ENCODE peak calls at places on chromosome 9, in six cellular contexts. I, V, H, R, P and U are unnamed samples.
A peak's percentile ranks its signal among the peaks of the same experiment; 100 is the strongest.

GRCh38 chr9:117616436-117616835 is 87.8 kb upstream of the TLR4 start:
- DNase-seq in I (no peak), V (no peak), H (no peak), R (no peak), P (no peak), U (no peak)

GRCh38 chr9:128372188-128372641 is 1.0 kb downstream of the URM1 start:
- DNase-seq in I (no peak), V (no peak), H (no peak), R (no peak), P (peak; percentile 60), U (no peak)

GRCh38 chr9:27629425-27629824 is 56.1 kb upstream of the C9orf72 start:
- DNase-seq in I (no peak), V (no peak), H (no peak), R (no peak), P (no peak), U (no peak)

GRCh38 chr9:105132576-105132975 is 111.9 kb upstream of the SLC44A1 start:
- DNase-seq in I (no peak), V (no peak), H (no peak), R (no peak), P (peak; percentile 55), U (no peak)

GRCh38 chr9:134484479-134484878 is 157.1 kb upstream of the COL5A1 start:
- DNase-seq in I (no peak), V (no peak), H (no peak), R (peak; percentile 55), P (no peak), U (no peak)

GRCh38 chr9:20309209-20309608 is 313.1 kb downstream of the MLLT3 start:
- DNase-seq in I (no peak), V (peak; percentile 24), H (no peak), R (no peak), P (no peak), U (no peak)

GRCh38 chr9:72577212-72577753 is 55.9 kb downstream of the TMC1 start:
- DNase-seq in I (no peak), V (peak; percentile 50), H (peak; percentile 23), R (no peak), P (peak; percentile 93), U (peak; percentile 64)

GRCh38 chr9:81427870-81428269 is 261.5 kb downstream of the TLE1 start:
- DNase-seq in I (no peak), V (no peak), H (no peak), R (no peak), P (no peak), U (no peak)

GRCh38 chr9:104881991-104882555 is 45.9 kb downstream of the ABCA1 start:
- DNase-seq in I (no peak), V (no peak), H (no peak), R (no peak), P (no peak), U (no peak)

GRCh38 chr9:79104216-79104615 is 467.5 kb upstream of the TLE4 start:
- DNase-seq in I (no peak), V (no peak), H (no peak), R (no peak), P (no peak), U (no peak)

GRCh38 chr9:28970241-28970654 is 1397.0 kb upstream of the C9orf72 start:
- DNase-seq in I (no peak), V (no peak), H (no peak), R (no peak), P (no peak), U (no peak)

GRCh38 chr9:117156150-117156688 is 258.6 kb downstream of the ASTN2 start:
- DNase-seq in I (no peak), V (no peak), H (no peak), R (no peak), P (no peak), U (no peak)

GRCh38 chr9:80501635-80502034 is 929.9 kb downstream of the TLE4 start:
- DNase-seq in I (no peak), V (no peak), H (no peak), R (no peak), P (peak; percentile 63), U (no peak)

GRCh38 chr9:16721972-16722371 is 148.5 kb downstream of the BNC2 start:
- DNase-seq in I (no peak), V (no peak), H (peak; percentile 79), R (peak; percentile 81), P (no peak), U (peak; percentile 87)

GRCh38 chr9:93204470-93205043 is 20.6 kb downstream of the WNK2 start:
- DNase-seq in I (no peak), V (no peak), H (no peak), R (no peak), P (no peak), U (no peak)

GRCh38 chr9:3241290-3241689 is 284.5 kb downstream of the RFX3 start:
- DNase-seq in I (no peak), V (no peak), H (no peak), R (no peak), P (peak; percentile 29), U (no peak)

GRCh38 chr9:90874194-90874593 is 72.6 kb downstream of the SYK start:
- DNase-seq in I (no peak), V (no peak), H (no peak), R (no peak), P (no peak), U (no peak)

GRCh38 chr9:86893811-86894490 is 53.4 kb downstream of the GAS1 start:
- DNase-seq in I (no peak), V (no peak), H (no peak), R (no peak), P (no peak), U (no peak)

GRCh38 chr9:137293482-137294090 is 8.5 kb downstream of the NRARP start:
- DNase-seq in I (no peak), V (no peak), H (no peak), R (no peak), P (no peak), U (no peak)

GRCh38 chr9:75974006-75974766 is 83.7 kb downstream of the PCSK5 start:
- DNase-seq in I (no peak), V (no peak), H (no peak), R (no peak), P (no peak), U (no peak)

GRCh38 chr9:129183495-129184308 is 5.6 kb upstream of the IER5L start:
- DNase-seq in I (no peak), V (no peak), H (no peak), R (no peak), P (peak; percentile 35), U (no peak)

GRCh38 chr9:35749515-35750255 is 598 bp downstream of the RGP1 start:
- DNase-seq in I (no peak), V (no peak), H (no peak), R (no peak), P (peak; percentile 40), U (no peak)

GRCh38 chr9:124293712-124294504 is 36.2 kb downstream of the NEK6 start:
- DNase-seq in I (no peak), V (no peak), H (no peak), R (no peak), P (peak; percentile 60), U (no peak)

GRCh38 chr9:113306566-113306965 is 3.4 kb upstream of the RNF183 start:
- DNase-seq in I (no peak), V (no peak), H (no peak), R (no peak), P (no peak), U (no peak)

DNA sequence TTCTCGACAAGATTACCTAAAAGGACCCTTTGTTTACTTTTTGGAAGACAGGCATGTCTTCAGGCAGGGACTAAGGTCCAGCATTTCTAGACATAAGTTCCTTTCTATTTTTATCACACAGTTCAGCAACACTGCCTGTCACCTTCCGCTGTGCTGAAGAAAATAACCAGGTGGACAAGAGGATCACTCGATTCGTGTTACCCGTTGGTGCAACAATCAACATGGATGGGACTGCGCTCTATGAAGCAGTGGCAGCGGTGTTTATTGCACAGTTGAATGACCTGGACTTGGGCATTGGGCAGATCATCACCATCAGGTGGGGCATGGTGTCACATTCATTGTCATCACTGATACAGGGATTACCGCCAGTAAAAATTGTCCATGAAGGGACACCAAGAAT is 85.6 kb upstream of the PLPP6 start:
- DNase-seq in I (no peak), V (no peak), H (no peak), R (no peak), P (no peak), U (no peak)
- H3K4me3 ChIP-seq in I (no peak overlapping the region), V (no peak overlapping the region), H (no peak overlapping the region), R (no peak overlapping the region), P (no peak overlapping the region), U (no peak overlapping the region)

GRCh38 chr9:132579427-132579798 is 3.0 kb upstream of the BARHL1 start:
- DNase-seq in I (no peak), V (no peak), H (no peak), R (no peak), P (no peak), U (no peak)
- H3K4me3 ChIP-seq in I (no peak overlapping the region), V (no peak overlapping the region), H (no peak overlapping the region), R (no peak overlapping the region), P (no peak overlapping the region), U (no peak overlapping the region)

GRCh38 chr9:21689851-21690250 is 112.6 kb upstream of the MTAP start:
- DNase-seq in I (no peak), V (no peak), H (no peak), R (no peak), P (peak; percentile 55), U (no peak)

GRCh38 chr9:21686738-21687137 is 115.7 kb upstream of the MTAP start:
- DNase-seq in I (no peak), V (no peak), H (no peak), R (no peak), P (no peak), U (no peak)

GRCh38 chr9:21690561-21690960 is 111.9 kb upstream of the MTAP start:
- DNase-seq in I (no peak), V (no peak), H (no peak), R (no peak), P (no peak), U (no peak)

GRCh38 chr9:21687351-21687750 is 115.1 kb upstream of the MTAP start:
- DNase-seq in I (no peak), V (no peak), H (no peak), R (no peak), P (no peak), U (no peak)

DNA sequence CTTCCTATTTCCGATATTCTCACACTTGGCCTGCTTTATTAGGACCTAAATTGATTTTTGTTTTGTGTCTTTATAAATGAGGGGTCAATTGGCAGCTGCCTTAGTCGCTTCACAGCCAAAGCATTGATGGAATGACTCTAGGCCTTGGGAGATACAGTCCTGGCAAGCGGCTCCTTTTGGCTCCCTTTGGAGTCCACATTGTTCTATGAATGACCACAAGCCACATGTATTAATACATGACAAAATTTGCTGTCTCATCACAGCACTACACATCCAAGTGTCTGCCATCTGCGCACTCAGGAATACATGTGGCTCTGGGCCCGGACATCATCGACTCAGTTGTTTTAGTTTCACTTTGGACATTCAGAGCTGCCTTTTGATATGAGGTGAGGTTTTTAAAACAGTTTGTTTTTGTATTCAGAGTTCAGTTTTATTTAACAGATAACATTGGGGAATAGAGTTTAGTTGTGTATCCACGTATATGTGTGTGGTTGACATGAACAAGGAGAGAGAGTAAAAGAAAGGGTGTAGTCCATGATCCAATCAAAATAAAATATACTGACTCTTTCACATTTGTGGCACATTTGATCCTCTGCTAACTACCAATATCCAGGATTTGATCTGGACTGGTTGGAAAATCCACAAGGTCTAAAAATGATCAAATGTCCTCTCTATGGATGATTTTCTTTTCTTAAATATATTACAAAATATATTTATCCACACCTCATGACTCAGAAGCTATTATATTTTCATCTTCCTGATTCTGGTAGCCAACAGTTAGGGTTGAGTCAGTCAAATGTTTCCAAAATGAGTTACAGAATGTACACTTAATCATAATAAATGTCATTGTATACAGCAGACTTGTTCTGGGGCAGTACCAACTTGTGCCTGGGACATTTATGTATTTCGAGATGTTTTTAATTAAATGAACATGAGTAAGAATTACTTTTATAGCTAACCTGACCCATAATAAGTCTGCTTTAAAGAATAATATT is 114.0 kb upstream of the MTAP start:
- DNase-seq in I (no peak), V (no peak), H (no peak), R (no peak), P (peak; percentile 87), U (no peak)
- H3K4me3 ChIP-seq in I (no peak overlapping the region), V (peak overlapping the region; percentile 45), H (no peak overlapping the region), R (no peak overlapping the region), P (peak overlapping the region; percentile 1), U (no peak overlapping the region)

GRCh38 chr9:114591206-114591853 is 3.8 kb downstream of the ATP6V1G1 start:
- DNase-seq in I (no peak), V (no peak), H (no peak), R (no peak), P (no peak), U (no peak)
- H3K4me3 ChIP-seq in I (no peak overlapping the region), V (no peak overlapping the region), H (no peak overlapping the region), R (no peak overlapping the region), P (no peak overlapping the region), U (no peak overlapping the region)